ENCODE peak calls at places on chromosomes 1 and 21, in four cellular contexts. R is CD4-positive, CD25-positive, alpha-beta regulatory T cell; H is lung; K is dermis microvascular lymphatic vessel endothelial cell. S is an unnamed sample.

GRCh38 chr1:7768583-7768982 is 2.5 kb upstream of the VAMP3 start:
- DNase-seq in H (no peak), K (no peak), R (no peak), S (no peak)

GRCh38 chr1:118101445-118101844 is 83.6 kb downstream of the SPAG17 start:
- DNase-seq in H (no peak), R (no peak), K (no peak), S (no peak)

GRCh38 chr21:28779914-28780313 is 212.8 kb downstream of the LTN1 start:
- DNase-seq in R (no peak), K (no peak), H (no peak), S (no peak)

GRCh38 chr1:8323706-8324105 is 5.8 kb downstream of the SLC45A1 start:
- DNase-seq in R (no peak), K (no peak), H (no peak), S (no peak)

GRCh38 chr1:171292799-171293198 is 21.2 kb upstream of the FMO4 start:
- DNase-seq in R (no peak), K (no peak), H (no peak), S (no peak)

GRCh38 chr1:23167353-23168078 is 1.1 kb downstream of the LUZP1 start:
- DNase-seq in K (no peak), R (peak; percentile 35), H (peak; percentile 46), S (no peak)

GRCh38 chr1:227364657-227365056 is 46.4 kb upstream of the CDC42BPA start:
- DNase-seq in K (no peak), R (no peak), H (no peak), S (no peak)

GRCh38 chr1:192303029-192303428 is 13.8 kb upstream of the RGS21 start:
- DNase-seq in K (no peak), H (no peak), R (no peak), S (no peak)

GRCh38 chr1:92705456-92705855 is 79.5 kb downstream of the EVI5 start:
- DNase-seq in H (no peak), R (no peak), K (no peak), S (no peak)

GRCh38 chr1:36866168-36866814 is 168.0 kb downstream of the GRIK3 start:
- DNase-seq in H (no peak), K (peak; percentile 4), R (no peak), S (no peak)

GRCh38 chr1:17527036-17527914 is 12.2 kb upstream of the ARHGEF10L start:
- DNase-seq in H (no peak), K (no peak), R (no peak), S (no peak)

S was measured in NCI-H446 treated with DMSO at 0.1 percent for 48 hours.